ENCODE peak calls at places on chromosomes 4 and X, in nine cellular contexts. E, R, X, H, M, K, P, F and V are unnamed samples.

GRCh38 chr4:139619644-139620043 is 46.0 kb upstream of the MGST2 start:
- DNase-seq in E (no peak), H (no peak), M (no peak), X (no peak), P (no peak), F (peak; percentile 26), R (no peak), K (no peak), V (no peak)

GRCh38 chr4:170887396-170887795 is 797.6 kb upstream of the AADAT start:
- DNase-seq in P (no peak), E (no peak), X (no peak), H (no peak), R (no peak), F (no peak), M (no peak), K (no peak), V (no peak)

GRCh38 chrX:83819304-83819703 is 41.6 kb upstream of the CYLC1 start:
- DNase-seq in P (no peak), R (no peak), E (no peak), F (no peak), H (no peak), X (no peak), M (no peak), K (no peak), V (no peak)

GRCh38 chrX:152926279-152926678 is 28.4 kb downstream of the ZNF185 start:
- DNase-seq in F (peak; percentile 86), E (peak; percentile 15), X (peak; percentile 63), M (peak; percentile 70), H (peak; percentile 83), K (no peak), R (no peak), P (peak; percentile 37), V (peak; percentile 22)

GRCh38 chr4:78644744-78645330 is 93.3 kb downstream of the ANXA3 start:
- DNase-seq in F (peak; percentile 83), E (peak; percentile 75), P (peak; percentile 63), X (no peak), R (no peak), M (peak; percentile 86), H (peak; percentile 68), K (no peak), V (peak; percentile 58)

GRCh38 chr4:82371398-82371972 is 2.3 kb downstream of the HNRNPD start:
- DNase-seq in F (no peak), K (no peak), H (no peak), M (peak; percentile 18), X (no peak), E (no peak), P (no peak), R (no peak), V (no peak)

GRCh38 chr4:146507607-146508006 is 14.1 kb downstream of the SLC10A7 start:
- DNase-seq in E (no peak), R (no peak), K (no peak), F (no peak), X (no peak), H (no peak), M (peak; percentile 16), P (no peak), V (no peak)

GRCh38 chr4:42070463-42070862 is 80.1 kb downstream of the SLC30A9 start:
- DNase-seq in K (no peak), R (no peak), P (no peak), F (no peak), E (no peak), H (no peak), X (no peak), M (no peak), V (no peak)

GRCh38 chrX:44343412-44343942 is at the start of gene EFHC2:
- DNase-seq in R (peak; percentile 72), F (peak; percentile 1), E (peak; percentile 9), P (peak; percentile 34), M (no peak), X (peak; percentile 50), K (peak; percentile 89), H (peak; percentile 44), V (peak; percentile 28)

GRCh38 chr4:114132199-114132598 is 152.8 kb upstream of the ARSJ start:
- DNase-seq in M (no peak), F (no peak), H (no peak), E (no peak), P (no peak), R (no peak), K (no peak), X (no peak), V (no peak)

GRCh38 chr4:173013232-173013932 is 155.2 kb upstream of the GALNT7 start:
- DNase-seq in P (peak; percentile 49), K (no peak), X (no peak), F (peak; percentile 51), H (peak; percentile 58), R (no peak), M (peak; percentile 48), E (peak; percentile 81), V (peak; percentile 36)

GRCh38 chrX:13008189-13008533 is 33.3 kb downstream of the TMSB4X start:
- DNase-seq in F (no peak), E (no peak), R (no peak), M (peak; percentile 34), K (no peak), H (no peak), P (no peak), X (no peak), V (no peak)

GRCh38 chrX:13005671-13006473 is 31.0 kb downstream of the TMSB4X start:
- DNase-seq in R (no peak), K (no peak), M (peak; percentile 70), E (no peak), X (no peak), F (peak; percentile 51), P (peak; percentile 54), H (peak; percentile 76), V (no peak)

GRCh38 chrX:13008851-13009250 is 33.9 kb downstream of the TMSB4X start:
- DNase-seq in P (no peak), H (no peak), X (no peak), E (no peak), F (no peak), M (no peak), R (no peak), K (no peak), V (no peak)

GRCh38 chrX:13009256-13009655 is 34.3 kb downstream of the TMSB4X start:
- DNase-seq in K (peak; percentile 8), E (no peak), P (no peak), R (no peak), H (peak; percentile 69), X (peak; percentile 53), M (no peak), F (peak; percentile 57), V (no peak)

DNA sequence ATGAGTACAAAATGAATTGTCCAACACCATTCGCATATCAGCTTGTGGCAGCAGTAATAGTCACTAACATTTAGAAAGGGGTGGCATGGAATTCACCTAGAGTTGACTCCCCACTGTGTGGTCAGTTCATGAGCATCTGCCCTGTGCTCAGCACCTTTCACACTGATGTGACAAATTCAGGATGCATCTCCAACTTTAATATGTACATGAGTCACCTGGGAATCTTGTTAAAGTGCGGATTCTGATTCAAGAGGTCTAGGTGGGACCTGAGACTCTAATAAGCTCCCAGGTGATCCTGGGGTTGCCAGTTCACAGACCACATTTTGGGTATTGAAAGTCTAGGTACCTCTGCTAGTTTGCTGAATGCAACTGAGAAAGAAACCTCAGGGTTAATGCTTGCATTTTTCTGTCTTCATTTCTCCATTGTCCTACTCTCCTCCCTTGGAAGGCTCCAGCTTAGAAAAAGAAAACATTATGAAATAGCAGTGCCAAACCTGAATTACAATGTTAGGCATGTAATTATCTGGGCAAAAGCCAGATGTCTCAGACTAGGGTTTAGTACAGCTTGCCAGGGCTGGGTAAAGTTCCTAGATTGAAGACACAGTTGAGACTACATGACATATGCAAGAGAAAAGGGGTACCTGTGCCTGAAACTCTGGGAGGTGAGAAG is 32.7 kb downstream of the TMSB4X start:
- DNase-seq in K (no peak), X (no peak), F (no peak), M (peak; percentile 33), R (no peak), H (peak; percentile 23), E (no peak), P (no peak), V (no peak)
- TF ChIP-seq POLR2A in K (no peak), X (no peak), F (no peak), M (no peak), R (no peak), H (no peak), E (no peak), P (no peak), V (no peak)

DNA sequence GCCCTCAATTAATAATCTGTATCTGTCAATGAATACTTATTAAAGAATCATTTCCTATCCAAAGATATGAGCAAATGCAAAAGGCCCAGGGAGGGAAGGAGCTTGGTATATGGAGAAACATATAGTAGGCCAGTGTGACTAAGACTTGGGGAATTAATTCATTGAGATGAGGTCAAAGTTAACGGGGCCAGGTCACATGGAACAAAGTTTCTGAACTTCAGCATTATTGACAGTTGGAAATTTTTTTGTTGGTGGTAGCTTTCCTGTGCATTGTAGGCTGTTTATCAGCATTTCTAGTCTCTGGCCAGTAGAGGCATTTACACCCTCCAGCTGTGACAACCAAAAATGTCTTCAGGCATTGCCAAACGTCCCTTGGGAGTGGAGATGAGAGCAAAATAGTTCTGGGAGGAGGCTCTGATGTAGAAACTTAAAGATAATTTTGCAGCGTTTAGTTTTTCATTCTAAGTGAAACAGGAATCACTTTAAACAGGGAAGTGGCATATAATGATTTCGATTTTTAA is 202.0 kb downstream of the SLC4A4 start:
- DNase-seq in M (no peak), H (no peak), X (no peak), P (no peak), E (no peak), F (no peak), R (no peak), K (no peak), V (no peak)
- TF ChIP-seq CTCF in M (no peak), H (no peak), X (no peak), P (no peak), E (no peak), F (no peak), R (no peak), K (no peak), V (no peak)

GRCh38 chrX:153930011-153930910 is 4.2 kb upstream of the ARHGAP4 start:
- DNase-seq in X (no peak), K (no peak), E (no peak), R (no peak), M (no peak), P (no peak), H (no peak), F (no peak), V (no peak)
- H3K4me1 ChIP-seq in X (no peaks in the 10 kb centered on the region), K (peaks cover 67% of the 10 kb centered on the region), E (peaks cover 49% of the 10 kb centered on the region), R (peaks cover 49% of the 10 kb centered on the region), M (peaks cover 2% of the 10 kb centered on the region), P (peaks cover 7% of the 10 kb centered on the region), H (peaks cover 30% of the 10 kb centered on the region), F (peaks cover 44% of the 10 kb centered on the region), V (peaks cover 7% of the 10 kb centered on the region)

GRCh38 chr4:71255966-71256365 is 82.9 kb upstream of the SLC4A4 start:
- DNase-seq in X (no peak), P (no peak), F (no peak), E (no peak), K (no peak), M (no peak), H (no peak), R (no peak), V (no peak)

GRCh38 chr4:71247706-71248105 is 91.1 kb upstream of the SLC4A4 start:
- DNase-seq in X (no peak), F (no peak), M (no peak), E (no peak), K (no peak), R (no peak), P (no peak), H (no peak), V (no peak)

GRCh38 chr4:71254451-71255012 is 84.3 kb upstream of the SLC4A4 start:
- DNase-seq in E (no peak), H (no peak), K (no peak), F (no peak), P (no peak), R (no peak), X (no peak), M (no peak), V (no peak)

GRCh38 chr4:71251266-71251665 is 87.6 kb upstream of the SLC4A4 start:
- DNase-seq in E (no peak), M (peak; percentile 55), F (no peak), R (no peak), X (no peak), P (no peak), K (no peak), H (no peak), V (no peak)
- TF ChIP-seq POLR2A in E (no peak), M (peak; percentile 25), F (no peak), R (no peak), X (no peak), P (no peak), K (no peak), H (no peak), V (no peak)